ENCODE peak calls at places on chromosome 5, in seven cellular contexts. One of them, this sample, is unnamed. For H3K36me3, the result is how much of the 10 kb centered on the place peaks cover.

GRCh38 chr5:137666109-137666850 is 69.6 kb downstream of the KLHL3 start:
- DNase-seq in fibroblast of lung: peak
- DNase-seq in pancreas: peak
- DNase-seq in vagina: no peak
- DNase-seq in kidney epithelial cell: no peak
- DNase-seq in CD8-positive, alpha-beta memory T cell: peak
- DNase-seq in brain microvascular endothelial cell: peak
- DNase-seq in this sample: peak

GRCh38 chr5:149152317-149152746 is 11.0 kb downstream of the ABLIM3 start:
- DNase-seq in fibroblast of lung: peak
- DNase-seq in pancreas: no peak
- DNase-seq in vagina: no peak
- DNase-seq in kidney epithelial cell: no peak
- DNase-seq in CD8-positive, alpha-beta memory T cell: no peak
- DNase-seq in brain microvascular endothelial cell: no peak
- DNase-seq in this sample: no peak

GRCh38 chr5:176955895-176956294 is 50.7 kb downstream of the UIMC1 start:
- DNase-seq in fibroblast of lung: peak
- DNase-seq in pancreas: no peak
- DNase-seq in vagina: no peak
- DNase-seq in kidney epithelial cell: no peak
- DNase-seq in CD8-positive, alpha-beta memory T cell: no peak
- DNase-seq in brain microvascular endothelial cell: peak
- DNase-seq in this sample: no peak

GRCh38 chr5:66717455-66718373 is 121.5 kb downstream of the MAST4 start:
- DNase-seq in fibroblast of lung: no peak
- DNase-seq in pancreas: no peak
- DNase-seq in vagina: no peak
- DNase-seq in kidney epithelial cell: no peak
- DNase-seq in CD8-positive, alpha-beta memory T cell: no peak
- DNase-seq in brain microvascular endothelial cell: no peak
- DNase-seq in this sample: peak

GRCh38 chr5:55983986-55984385 is 10.8 kb downstream of the IL6ST start:
- DNase-seq in fibroblast of lung: no peak
- DNase-seq in pancreas: no peak
- DNase-seq in vagina: no peak
- DNase-seq in kidney epithelial cell: no peak
- DNase-seq in CD8-positive, alpha-beta memory T cell: no peak
- DNase-seq in brain microvascular endothelial cell: no peak
- DNase-seq in this sample: no peak

GRCh38 chr5:13581132-13581531 is 363.4 kb downstream of the DNAH5 start:
- DNase-seq in fibroblast of lung: no peak
- DNase-seq in pancreas: no peak
- DNase-seq in vagina: no peak
- DNase-seq in kidney epithelial cell: no peak
- DNase-seq in CD8-positive, alpha-beta memory T cell: no peak
- DNase-seq in brain microvascular endothelial cell: no peak
- DNase-seq in this sample: no peak

GRCh38 chr5:63963080-63963735 is 963 bp upstream of the HTR1A start:
- DNase-seq in fibroblast of lung: peak
- DNase-seq in pancreas: peak
- DNase-seq in vagina: no peak
- DNase-seq in kidney epithelial cell: peak
- DNase-seq in CD8-positive, alpha-beta memory T cell: no peak
- DNase-seq in brain microvascular endothelial cell: peak
- DNase-seq in this sample: no peak

GRCh38 chr5:91151947-91152346 is 231.2 kb downstream of the ARRDC3 start:
- DNase-seq in fibroblast of lung: peak
- DNase-seq in pancreas: peak
- DNase-seq in vagina: no peak
- DNase-seq in kidney epithelial cell: peak
- DNase-seq in CD8-positive, alpha-beta memory T cell: no peak
- DNase-seq in brain microvascular endothelial cell: peak
- DNase-seq in this sample: peak

GRCh38 chr5:24141046-24141445 is 503.7 kb downstream of the CDH10 start:
- DNase-seq in fibroblast of lung: peak
- DNase-seq in pancreas: no peak
- DNase-seq in vagina: no peak
- DNase-seq in kidney epithelial cell: no peak
- DNase-seq in CD8-positive, alpha-beta memory T cell: no peak
- DNase-seq in brain microvascular endothelial cell: no peak
- DNase-seq in this sample: no peak

GRCh38 chr5:89308606-89309040 is 425.6 kb upstream of the MEF2C start:
- DNase-seq in fibroblast of lung: no peak
- DNase-seq in pancreas: no peak
- DNase-seq in vagina: no peak
- DNase-seq in kidney epithelial cell: no peak
- DNase-seq in CD8-positive, alpha-beta memory T cell: no peak
- DNase-seq in brain microvascular endothelial cell: no peak
- DNase-seq in this sample: no peak

GRCh38 chr5:2157372-2157771 is 274.6 kb upstream of the IRX4 start:
- DNase-seq in fibroblast of lung: no peak
- DNase-seq in pancreas: no peak
- DNase-seq in vagina: no peak
- DNase-seq in kidney epithelial cell: no peak
- DNase-seq in CD8-positive, alpha-beta memory T cell: no peak
- DNase-seq in brain microvascular endothelial cell: no peak
- DNase-seq in this sample: no peak

DNA sequence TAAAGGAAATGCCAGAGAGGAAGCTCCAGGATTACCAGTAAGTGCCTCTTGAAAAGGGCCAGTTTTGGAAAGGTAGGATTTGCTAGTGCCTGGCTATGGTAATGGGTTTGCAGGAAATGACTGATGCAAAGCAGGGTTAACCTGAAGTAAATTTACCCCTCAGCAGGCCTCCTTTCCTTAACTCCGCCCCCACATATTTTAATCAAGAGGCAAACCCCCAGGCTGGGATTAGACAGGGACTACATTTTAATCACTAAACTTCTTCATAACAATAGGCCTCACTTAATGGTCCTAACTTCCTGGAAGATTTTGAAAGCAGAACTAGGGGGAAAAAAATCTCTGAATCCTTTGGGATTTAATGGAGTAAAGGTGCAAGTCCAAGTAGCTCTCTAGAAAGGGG is 10.2 kb upstream of the SLC1A3 start:
- DNase-seq in fibroblast of lung: no peak
- DNase-seq in pancreas: no peak
- DNase-seq in vagina: no peak
- DNase-seq in kidney epithelial cell: no peak
- DNase-seq in CD8-positive, alpha-beta memory T cell: no peak
- DNase-seq in brain microvascular endothelial cell: no peak
- DNase-seq in this sample: no peak
- H3K4me3 ChIP-seq in fibroblast of lung: no peak
- H3K4me3 ChIP-seq in pancreas: no peak
- H3K4me3 ChIP-seq in vagina: no peak
- H3K4me3 ChIP-seq in kidney epithelial cell: no peak
- H3K4me3 ChIP-seq in CD8-positive, alpha-beta memory T cell: no peak
- H3K4me3 ChIP-seq in brain microvascular endothelial cell: no peak
- H3K4me3 ChIP-seq in this sample: no peak

GRCh38 chr5:85096426-85096825 is 711.7 kb upstream of the EDIL3 start:
- DNase-seq in fibroblast of lung: peak
- DNase-seq in pancreas: no peak
- DNase-seq in vagina: no peak
- DNase-seq in kidney epithelial cell: no peak
- DNase-seq in CD8-positive, alpha-beta memory T cell: no peak
- DNase-seq in brain microvascular endothelial cell: no peak
- DNase-seq in this sample: no peak
- H3K36me3 ChIP-seq in fibroblast of lung: under half
- H3K36me3 ChIP-seq in pancreas: under half
- H3K36me3 ChIP-seq in vagina: under half
- H3K36me3 ChIP-seq in kidney epithelial cell: under half
- H3K36me3 ChIP-seq in CD8-positive, alpha-beta memory T cell: under half
- H3K36me3 ChIP-seq in brain microvascular endothelial cell: under half
- H3K36me3 ChIP-seq in this sample: under half

GRCh38 chr5:172766287-172767104 is 4.5 kb downstream of the DUSP1 start:
- DNase-seq in fibroblast of lung: peak
- DNase-seq in pancreas: peak
- DNase-seq in vagina: no peak
- DNase-seq in kidney epithelial cell: no peak
- DNase-seq in CD8-positive, alpha-beta memory T cell: peak
- DNase-seq in brain microvascular endothelial cell: peak
- DNase-seq in this sample: peak
- H3K4me3 ChIP-seq in fibroblast of lung: peak
- H3K4me3 ChIP-seq in pancreas: no peak
- H3K4me3 ChIP-seq in vagina: peak
- H3K4me3 ChIP-seq in kidney epithelial cell: peak
- H3K4me3 ChIP-seq in CD8-positive, alpha-beta memory T cell: no peak
- H3K4me3 ChIP-seq in brain microvascular endothelial cell: peak
- H3K4me3 ChIP-seq in this sample: peak

DNA sequence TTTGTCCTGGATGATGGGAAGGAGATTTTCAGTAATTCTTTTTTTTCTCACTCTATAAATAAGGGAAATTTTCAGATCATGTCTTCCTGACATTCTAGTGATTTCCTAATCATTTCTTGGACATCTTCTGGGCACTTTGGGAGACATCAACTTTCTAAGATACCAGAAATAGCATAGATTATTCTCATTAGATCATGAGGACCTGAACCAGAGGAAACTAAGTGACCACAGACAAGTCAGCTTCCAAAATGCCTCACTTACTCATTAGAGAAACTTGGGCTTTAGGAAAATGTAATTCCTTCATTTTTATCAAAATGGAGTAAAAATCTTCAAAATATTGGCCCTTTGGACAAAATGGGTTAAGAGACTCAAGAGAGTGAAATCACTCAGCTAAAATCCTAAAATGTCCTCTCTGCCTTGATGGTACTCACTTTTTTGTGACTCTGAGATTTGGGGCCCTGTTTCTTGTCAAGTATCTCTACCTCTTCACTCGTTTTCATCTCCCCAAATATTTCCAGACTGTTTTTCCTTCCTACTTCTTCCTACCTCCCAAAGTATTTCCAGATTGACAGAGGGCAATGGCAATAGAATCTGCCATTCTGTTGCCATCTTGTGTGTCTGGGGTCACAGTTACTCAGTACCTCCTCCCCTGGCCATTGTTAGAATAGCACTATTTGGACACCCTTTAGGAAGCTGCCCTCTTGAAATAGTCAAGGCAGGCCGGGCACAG is 194.5 kb downstream of the NR3C1 start:
- DNase-seq in fibroblast of lung: peak
- DNase-seq in pancreas: no peak
- DNase-seq in vagina: no peak
- DNase-seq in kidney epithelial cell: no peak
- DNase-seq in CD8-positive, alpha-beta memory T cell: no peak
- DNase-seq in brain microvascular endothelial cell: no peak
- DNase-seq in this sample: no peak
- H3K36me3 ChIP-seq in fibroblast of lung: under half
- H3K36me3 ChIP-seq in pancreas: under half
- H3K36me3 ChIP-seq in vagina: under half
- H3K36me3 ChIP-seq in kidney epithelial cell: under half
- H3K36me3 ChIP-seq in CD8-positive, alpha-beta memory T cell: under half
- H3K36me3 ChIP-seq in brain microvascular endothelial cell: under half
- H3K36me3 ChIP-seq in this sample: under half

DNA sequence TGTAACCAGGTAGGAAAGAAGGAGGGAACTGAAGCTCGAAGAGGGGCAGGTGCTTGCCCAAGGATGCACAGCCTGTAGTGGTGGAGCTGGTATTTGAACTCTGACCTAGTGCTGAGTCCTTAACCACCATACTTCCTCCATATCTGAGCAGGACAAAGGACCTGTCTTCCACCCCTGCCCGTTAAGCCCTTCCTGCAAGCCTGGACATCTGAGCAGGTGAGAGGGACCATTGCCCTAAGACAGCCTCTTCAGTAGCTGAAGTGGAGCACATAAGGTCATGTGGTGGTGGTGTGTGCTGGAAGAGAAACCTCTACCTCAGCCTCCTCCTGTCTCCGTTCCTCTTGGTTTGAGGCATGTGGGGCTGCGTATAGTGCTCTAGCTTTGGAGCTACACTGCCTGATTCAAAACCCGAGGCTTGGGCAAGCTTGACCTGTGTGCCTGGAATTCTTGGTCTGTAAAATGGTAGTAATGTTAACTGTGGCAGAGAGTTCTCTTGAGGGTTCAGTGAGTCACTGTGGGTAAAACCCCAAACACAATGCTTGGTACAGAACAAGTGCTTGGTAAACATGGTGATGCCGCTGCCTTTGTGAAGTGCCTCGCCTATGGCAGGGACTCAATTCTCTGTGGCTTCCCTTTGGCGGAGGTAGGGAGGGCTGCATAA is 7.4 kb downstream of the GALNT10 start:
- DNase-seq in fibroblast of lung: peak
- DNase-seq in pancreas: no peak
- DNase-seq in vagina: no peak
- DNase-seq in kidney epithelial cell: peak
- DNase-seq in CD8-positive, alpha-beta memory T cell: peak
- DNase-seq in brain microvascular endothelial cell: peak
- DNase-seq in this sample: no peak
- H3K4me3 ChIP-seq in fibroblast of lung: no peak
- H3K4me3 ChIP-seq in pancreas: no peak
- H3K4me3 ChIP-seq in vagina: no peak
- H3K4me3 ChIP-seq in kidney epithelial cell: no peak
- H3K4me3 ChIP-seq in CD8-positive, alpha-beta memory T cell: no peak
- H3K4me3 ChIP-seq in brain microvascular endothelial cell: no peak
- H3K4me3 ChIP-seq in this sample: no peak

GRCh38 chr5:132926437-132926836 is 37.0 kb downstream of the AFF4 start:
- DNase-seq in fibroblast of lung: no peak
- DNase-seq in pancreas: no peak
- DNase-seq in vagina: no peak
- DNase-seq in kidney epithelial cell: no peak
- DNase-seq in CD8-positive, alpha-beta memory T cell: no peak
- DNase-seq in brain microvascular endothelial cell: no peak
- DNase-seq in this sample: no peak
- H3K36me3 ChIP-seq in fibroblast of lung: under half
- H3K36me3 ChIP-seq in pancreas: under half
- H3K36me3 ChIP-seq in vagina: half or more
- H3K36me3 ChIP-seq in kidney epithelial cell: under half
- H3K36me3 ChIP-seq in CD8-positive, alpha-beta memory T cell: under half
- H3K36me3 ChIP-seq in brain microvascular endothelial cell: half or more
- H3K36me3 ChIP-seq in this sample: under half

DNA sequence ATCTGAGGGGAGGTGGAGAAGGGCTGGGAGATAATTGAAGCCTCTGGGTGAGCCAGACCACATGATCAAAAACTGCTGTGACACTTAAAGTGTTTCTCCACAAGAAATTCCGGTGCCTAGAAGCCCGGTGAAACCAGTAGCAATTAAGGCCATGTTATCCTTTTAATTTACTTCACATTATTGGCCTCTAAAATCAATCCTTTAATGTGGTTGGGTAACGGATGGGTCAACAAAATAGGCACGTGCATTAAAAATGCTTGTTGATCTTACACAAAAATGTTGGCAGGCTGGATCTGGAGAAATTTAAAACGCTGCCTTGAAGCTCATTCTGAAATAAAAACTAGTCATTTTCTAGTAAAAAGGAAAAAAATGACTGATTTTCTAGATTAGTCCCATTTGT is 10.7 kb downstream of the SEMA6A start:
- DNase-seq in fibroblast of lung: no peak
- DNase-seq in pancreas: no peak
- DNase-seq in vagina: no peak
- DNase-seq in kidney epithelial cell: no peak
- DNase-seq in CD8-positive, alpha-beta memory T cell: no peak
- DNase-seq in brain microvascular endothelial cell: no peak
- DNase-seq in this sample: no peak
- H3K4me3 ChIP-seq in fibroblast of lung: no peak
- H3K4me3 ChIP-seq in pancreas: no peak
- H3K4me3 ChIP-seq in vagina: no peak
- H3K4me3 ChIP-seq in kidney epithelial cell: no peak
- H3K4me3 ChIP-seq in CD8-positive, alpha-beta memory T cell: no peak
- H3K4me3 ChIP-seq in brain microvascular endothelial cell: no peak
- H3K4me3 ChIP-seq in this sample: no peak

GRCh38 chr5:159223469-159223868 is 14.1 kb upstream of the RNF145 start:
- DNase-seq in fibroblast of lung: no peak
- DNase-seq in pancreas: no peak
- DNase-seq in vagina: no peak
- DNase-seq in kidney epithelial cell: no peak
- DNase-seq in CD8-positive, alpha-beta memory T cell: no peak
- DNase-seq in brain microvascular endothelial cell: no peak
- DNase-seq in this sample: no peak
- H3K36me3 ChIP-seq in fibroblast of lung: under half
- H3K36me3 ChIP-seq in pancreas: under half
- H3K36me3 ChIP-seq in vagina: under half
- H3K36me3 ChIP-seq in kidney epithelial cell: under half
- H3K36me3 ChIP-seq in CD8-positive, alpha-beta memory T cell: under half
- H3K36me3 ChIP-seq in brain microvascular endothelial cell: under half
- H3K36me3 ChIP-seq in this sample: under half

GRCh38 chr5:150948539-150948938 is 43.8 kb upstream of the ZNF300 start:
- DNase-seq in fibroblast of lung: no peak
- DNase-seq in pancreas: no peak
- DNase-seq in vagina: no peak
- DNase-seq in kidney epithelial cell: no peak
- DNase-seq in CD8-positive, alpha-beta memory T cell: no peak
- DNase-seq in brain microvascular endothelial cell: no peak
- DNase-seq in this sample: no peak
- H3K4me3 ChIP-seq in fibroblast of lung: no peak
- H3K4me3 ChIP-seq in pancreas: no peak
- H3K4me3 ChIP-seq in vagina: no peak
- H3K4me3 ChIP-seq in kidney epithelial cell: no peak
- H3K4me3 ChIP-seq in CD8-positive, alpha-beta memory T cell: no peak
- H3K4me3 ChIP-seq in brain microvascular endothelial cell: no peak
- H3K4me3 ChIP-seq in this sample: no peak

This sample was measured in heart right ventricle.